ENCODE peak calls at places on chromosomes 13 and 19, in eight cellular contexts. A is neural progenitor cell, T is heart left ventricle, N is transverse colon, W is AG04450, P is right atrium auricular region, S is IMR-90, Z is thoracic aorta. M is an unnamed sample.

GRCh38 chr19:5075603-5076002 is 106.7 kb downstream of the KDM4B start:
- DNase-seq in T (no peak), S (no peak), P (no peak), A (no peak), N (no peak), Z (no peak), W (no peak), M (no peak)

GRCh38 chr13:111952814-111953213 is 114.1 kb upstream of the SOX1 start:
- DNase-seq in A (no peak), W (no peak), N (no peak), T (no peak), Z (no peak), S (no peak), P (peak), M (no peak)

GRCh38 chr13:30679483-30680330 is 55.6 kb upstream of the ALOX5AP start:
- DNase-seq in T (no peak), P (no peak), S (peak), A (peak), N (no peak), W (no peak), Z (no peak), M (peak)

GRCh38 chr13:93635687-93636086 is 409.1 kb downstream of the GPC6 start:
- DNase-seq in W (no peak), N (no peak), P (no peak), S (peak), T (no peak), A (no peak), Z (no peak), M (no peak)

GRCh38 chr13:39998166-39998565 is 342.7 kb downstream of the COG6 start:
- DNase-seq in T (no peak), W (no peak), Z (no peak), S (no peak), P (no peak), N (no peak), A (peak), M (no peak)

GRCh38 chr13:40613192-40613818 is 53.1 kb downstream of the FOXO1 start:
- DNase-seq in Z (no peak), N (peak), S (no peak), T (peak), W (no peak), A (no peak), P (no peak), M (no peak)

GRCh38 chr13:30463820-30464495 is 1.8 kb downstream of the HMGB1 start:
- DNase-seq in S (peak), A (no peak), W (no peak), N (peak), T (peak), P (peak), Z (no peak), M (no peak)

GRCh38 chr19:18775586-18776287 is 15.4 kb downstream of the COMP start:
- DNase-seq in Z (no peak), S (peak), N (no peak), A (no peak), P (no peak), T (no peak), W (no peak), M (no peak)

GRCh38 chr13:60078226-60078625 is 85.5 kb downstream of the DIAPH3 start:
- DNase-seq in A (no peak), P (no peak), N (no peak), S (no peak), Z (no peak), T (no peak), W (no peak), M (no peak)

GRCh38 chr13:84192125-84192524 is 309.9 kb upstream of the SLITRK1 start:
- DNase-seq in Z (no peak), P (no peak), N (no peak), W (peak), A (no peak), T (no peak), S (peak), M (no peak)

GRCh38 chr13:29753593-29754485 is 96.6 kb downstream of the UBL3 start:
- DNase-seq in W (no peak), A (no peak), S (peak), P (no peak), Z (no peak), N (no peak), T (no peak), M (no peak)

GRCh38 chr19:5624154-5624663 is 1.3 kb downstream of the SAFB start:
- DNase-seq in W (no peak), A (peak), S (peak), P (no peak), Z (no peak), N (peak), T (peak), M (peak)

GRCh38 chr19:16366433-16367268 is 42.0 kb downstream of the KLF2 start:
- DNase-seq in A (no peak), S (no peak), P (no peak), Z (no peak), N (no peak), W (no peak), T (no peak), M (no peak)

GRCh38 chr19:3832001-3832400 is 36.8 kb downstream of the ZFR2 start:
- DNase-seq in N (no peak), T (no peak), A (no peak), S (no peak), Z (no peak), P (no peak), W (no peak), M (no peak)

GRCh38 chr19:41997121-41997850 is 3.3 kb upstream of the ATP1A3 start:
- DNase-seq in A (peak), T (peak), N (peak), P (no peak), Z (no peak), W (no peak), S (peak), M (peak)

GRCh38 chr13:107144432-107144831 is 576.5 kb upstream of the ARGLU1 start:
- DNase-seq in A (no peak), W (no peak), N (no peak), P (no peak), T (no peak), S (peak), Z (no peak), M (no peak)

GRCh38 chr13:52785721-52786120 is 46.1 kb upstream of the CNMD start:
- DNase-seq in T (no peak), N (no peak), Z (no peak), W (no peak), S (no peak), A (no peak), P (no peak), M (no peak)

GRCh38 chr13:64819081-64819480 is 2411.1 kb downstream of the PCDH9 start:
- DNase-seq in T (no peak), P (no peak), W (no peak), S (peak), A (no peak), N (no peak), Z (no peak), M (no peak)

GRCh38 chr13:66138172-66138811 is 1091.8 kb downstream of the PCDH9 start:
- DNase-seq in W (no peak), P (no peak), N (no peak), T (no peak), Z (no peak), S (no peak), A (no peak), M (no peak)

GRCh38 chr19:11699931-11700794 is 38.6 kb downstream of the ZNF823 start:
- DNase-seq in Z (no peak), P (no peak), W (peak), A (peak), N (no peak), T (no peak), S (peak), M (no peak)

GRCh38 chr19:4985551-4985991 is 16.7 kb downstream of the KDM4B start:
- DNase-seq in W (no peak), Z (no peak), P (no peak), N (no peak), A (no peak), S (no peak), T (no peak), M (no peak)

GRCh38 chr13:80712026-80712425 is 371.1 kb upstream of the SPRY2 start:
- DNase-seq in P (no peak), S (no peak), A (no peak), Z (no peak), T (no peak), W (no peak), N (no peak), M (no peak)

GRCh38 chr13:32409561-32410440 is 18.1 kb downstream of the N4BP2L1 start:
- DNase-seq in T (peak), P (peak), Z (no peak), S (peak), A (peak), W (no peak), N (no peak), M (peak)

GRCh38 chr13:23701646-23702045 is 131.4 kb downstream of the TNFRSF19 start:
- DNase-seq in S (peak), T (peak), A (no peak), Z (no peak), W (no peak), P (peak), N (peak), M (no peak)

GRCh38 chr13:112434032-112434431 is 57.9 kb downstream of the SPACA7 start:
- DNase-seq in A (no peak), W (no peak), N (no peak), Z (no peak), P (peak), T (no peak), S (no peak), M (no peak)

GRCh38 chr19:18153555-18154134 is 682 bp downstream of the PIK3R2 start:
- DNase-seq in A (peak), P (no peak), S (no peak), N (peak), W (no peak), Z (no peak), T (peak), M (peak)

GRCh38 chr19:45451181-45451849 is 16.5 kb upstream of the FOSB start:
- DNase-seq in W (no peak), Z (no peak), A (no peak), P (no peak), T (no peak), S (peak), N (peak), M (no peak)

GRCh38 chr13:96020155-96020575 is 33.0 kb downstream of the UGGT2 start:
- DNase-seq in T (no peak), A (peak), P (no peak), S (peak), W (peak), Z (no peak), N (peak), M (peak)

GRCh38 chr19:39405930-39406655 is 554 bp upstream of the ZFP36 start:
- DNase-seq in W (no peak), A (no peak), Z (peak), S (no peak), T (no peak), N (peak), P (peak), M (no peak)

GRCh38 chr19:9306443-9306842 is 3.2 kb downstream of the ZNF699 start:
- DNase-seq in N (no peak), A (no peak), P (no peak), S (peak), Z (no peak), T (no peak), W (peak), M (no peak)

GRCh38 chr19:53881482-53882390 is at the start of gene PRKCG:
- DNase-seq in N (peak), T (peak), W (no peak), P (no peak), S (no peak), A (peak), Z (no peak), M (peak)

GRCh38 chr13:100363874-100364273 is 224.7 kb downstream of the GGACT start:
- DNase-seq in T (no peak), N (no peak), P (no peak), Z (no peak), S (peak), A (no peak), W (peak), M (no peak)

GRCh38 chr13:101739382-101740178 is 287.1 kb downstream of the ITGBL1 start:
- DNase-seq in N (no peak), A (no peak), S (no peak), W (no peak), Z (no peak), P (no peak), T (no peak), M (no peak)

GRCh38 chr13:45328661-45329105 is 12.3 kb downstream of the TPT1 start:
- DNase-seq in Z (no peak), P (no peak), W (no peak), A (no peak), N (no peak), S (peak), T (no peak), M (no peak)

DNA sequence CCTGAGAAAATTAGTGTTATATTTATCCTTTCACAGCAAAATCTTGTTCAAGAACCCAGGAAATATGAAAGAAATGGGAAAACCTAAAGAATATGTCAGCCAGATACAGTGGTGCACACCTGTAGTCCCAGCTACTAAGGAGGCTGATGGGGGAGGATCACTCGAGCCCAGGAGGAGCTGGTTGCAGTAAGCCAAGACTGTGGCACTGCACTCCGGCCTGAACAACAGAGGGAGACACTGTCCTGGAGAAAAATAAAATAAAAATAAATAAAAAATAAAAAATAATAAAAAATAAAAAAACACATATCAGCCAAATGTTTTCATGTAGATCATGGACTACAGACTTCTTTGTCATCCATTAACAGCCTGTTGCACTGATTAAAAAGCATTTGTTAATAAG is 244.8 kb upstream of the KLHL1 start:
- DNase-seq in T (no peak), P (no peak), S (no peak), N (no peak), W (no peak), Z (no peak), A (peak), M (peak)
- TF ChIP-seq CTCF in T (no peak), P (no peak), S (no peak), N (peak), W (no peak), Z (no peak), A (peak), M (no peak)

GRCh38 chr13:26221721-26222522 is at the start of gene RNF6:
- DNase-seq in N (peak), S (peak), Z (peak), A (peak), W (peak), P (peak), T (peak), M (peak)
- TF ChIP-seq CTCF in N (no peak), S (no peak), Z (no peak), A (no peak), W (no peak), P (peak), T (no peak), M (no peak)

DNA sequence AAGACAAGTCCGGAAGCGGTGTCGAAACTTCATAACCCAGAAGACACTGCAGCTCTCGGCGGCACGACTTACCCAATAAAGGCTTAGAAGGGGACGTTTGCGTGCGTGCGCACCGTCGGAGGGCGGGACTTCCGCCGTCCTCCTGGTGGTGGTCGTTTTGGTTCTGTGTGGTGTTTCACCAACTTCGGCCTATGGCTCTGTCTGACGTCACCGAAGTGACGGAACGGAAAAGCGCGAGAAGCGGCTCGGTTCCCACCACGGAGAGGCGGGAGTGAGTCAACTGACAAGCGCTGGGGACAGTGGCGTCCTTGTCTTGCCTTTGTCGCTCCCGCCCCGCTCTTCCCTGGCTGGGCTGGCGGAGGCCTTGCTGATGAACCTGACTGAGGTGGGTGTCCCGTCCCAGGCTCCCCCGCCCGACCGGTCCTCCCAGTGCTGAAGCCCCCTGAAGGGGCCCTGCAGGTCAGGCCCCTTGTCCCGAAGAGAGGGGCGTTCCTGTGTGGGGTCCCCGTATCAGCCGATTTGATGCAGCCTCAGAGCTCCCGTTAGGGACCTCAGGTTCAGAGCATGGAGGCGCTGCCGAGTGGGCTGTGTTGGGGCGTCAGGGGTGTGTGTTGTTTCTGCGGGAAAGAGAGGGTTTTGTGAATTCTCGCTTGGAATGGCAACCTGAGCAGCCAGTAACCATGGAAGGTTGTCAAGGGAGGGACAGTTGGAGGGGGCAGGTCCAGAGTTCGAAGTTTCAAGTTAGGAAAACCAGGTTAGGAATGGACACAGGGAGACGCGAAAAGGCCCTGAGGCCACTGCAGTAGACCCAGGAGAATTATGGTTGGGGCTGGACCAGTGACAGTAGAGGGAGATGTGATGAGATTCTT is at the start of gene ZNF548:
- DNase-seq in T (peak), W (peak), P (peak), A (peak), S (peak), Z (peak), N (peak), M (peak)
- TF ChIP-seq CTCF in T (no peak), W (peak), P (peak), A (peak), S (peak), Z (peak), N (peak), M (no peak)

GRCh38 chr19:40523322-40524047 is 53.2 kb upstream of the SHKBP1 start:
- DNase-seq in W (no peak), A (peak), T (peak), P (no peak), N (peak), S (peak), Z (no peak), M (peak)
- TF ChIP-seq CTCF in W (peak), A (peak), T (peak), P (peak), N (peak), S (peak), Z (peak), M (peak)

DNA sequence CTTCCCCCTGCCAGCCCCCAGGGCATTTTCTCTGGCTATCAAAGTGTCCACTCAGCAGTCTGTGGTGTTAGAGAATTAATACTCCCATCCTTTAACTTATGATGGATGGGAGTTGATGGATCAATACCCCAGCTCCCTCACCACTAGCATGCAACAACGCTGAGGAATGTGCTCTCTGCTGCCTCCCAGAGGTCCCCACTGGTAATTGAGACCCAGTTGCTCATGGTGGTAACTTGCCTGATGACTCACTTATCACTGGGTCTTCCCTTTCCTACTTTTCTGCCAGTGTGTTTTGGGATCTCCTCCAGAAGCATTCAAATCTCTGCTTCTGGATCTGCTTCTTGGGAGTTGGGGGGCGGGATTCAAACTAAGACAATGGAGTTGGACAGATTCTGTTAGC is 20.3 kb upstream of the CACNA1A start:
- DNase-seq in A (peak), T (no peak), S (peak), P (no peak), W (no peak), N (no peak), Z (no peak), M (peak)
- TF ChIP-seq CTCF in A (peak), T (no peak), S (peak), P (no peak), W (peak), N (no peak), Z (no peak), M (peak)

GRCh38 chr19:7497292-7497691 is 8.5 kb upstream of the PEX11G start:
- DNase-seq in A (peak), N (no peak), S (no peak), P (no peak), T (no peak), W (no peak), Z (no peak), M (peak)
- TF ChIP-seq CTCF in A (peak), N (peak), S (peak), P (peak), T (peak), W (peak), Z (no peak), M (peak)

GRCh38 chr19:40662925-40663711 is 27.3 kb downstream of the NUMBL start:
- DNase-seq in W (peak), P (peak), A (peak), Z (peak), N (peak), T (peak), S (peak), M (peak)
- TF ChIP-seq CTCF in W (peak), P (peak), A (peak), Z (peak), N (peak), T (peak), S (peak), M (peak)

DNA sequence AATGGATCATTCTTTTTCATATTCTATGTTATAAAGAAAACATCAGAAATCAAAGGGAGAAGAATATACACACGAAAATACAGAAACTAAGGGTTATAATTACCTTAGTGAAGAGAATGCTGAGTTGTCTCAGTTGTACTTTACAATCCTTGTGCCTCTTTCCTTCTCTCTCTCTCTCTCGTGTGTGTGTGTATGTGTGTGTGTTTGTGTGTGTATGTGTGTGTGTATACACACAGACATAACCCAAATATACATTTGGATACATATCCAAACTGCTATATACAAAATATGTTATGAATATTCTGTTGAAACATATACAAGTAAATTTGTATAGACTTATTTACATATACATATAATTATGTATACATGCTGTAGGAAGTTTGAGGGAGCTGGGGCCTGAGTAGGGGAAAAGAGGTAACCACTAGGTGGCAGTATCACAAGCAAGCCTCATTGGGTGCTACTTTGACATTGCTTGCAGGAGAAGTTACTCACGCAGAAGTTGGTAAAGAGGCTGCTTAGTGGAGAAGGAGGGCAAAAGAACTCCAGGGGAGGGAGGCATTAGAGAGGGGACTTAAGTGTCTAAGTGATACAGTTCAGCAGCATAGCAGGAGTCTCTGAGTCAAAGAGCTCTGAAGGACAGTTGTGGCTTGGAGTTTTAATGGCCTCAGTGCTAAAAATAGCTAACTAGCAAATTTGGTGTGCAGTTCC is 465.1 kb upstream of the PCDH20 start:
- DNase-seq in P (no peak), W (no peak), T (no peak), S (peak), Z (no peak), N (no peak), A (peak), M (peak)
- TF ChIP-seq CTCF in P (peak), W (peak), T (peak), S (peak), Z (no peak), N (no peak), A (peak), M (peak)

DNA sequence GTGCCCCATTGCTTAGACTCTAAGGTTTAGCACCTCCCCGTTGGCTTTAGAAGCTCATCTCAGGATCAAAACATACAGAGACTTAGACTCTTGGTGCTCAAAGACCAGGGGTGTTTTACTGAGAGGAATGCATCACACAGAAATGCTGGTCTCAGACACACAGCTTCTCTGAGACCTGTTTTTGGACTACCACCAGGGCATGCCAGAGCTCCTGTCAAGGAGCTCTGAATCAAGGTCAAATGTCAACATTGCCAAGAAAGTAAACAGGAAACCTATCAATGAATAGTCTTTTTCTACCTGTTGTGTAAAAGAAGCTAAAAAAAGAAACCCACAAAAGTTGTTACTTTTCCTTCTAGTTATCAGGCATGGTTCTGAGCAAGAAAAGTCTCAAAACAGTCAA is 149.2 kb downstream of the COL4A1 start:
- DNase-seq in A (no peak), T (no peak), N (no peak), P (peak), W (no peak), S (no peak), Z (no peak), M (no peak)
- TF ChIP-seq CTCF in A (no peak), T (no peak), N (no peak), P (no peak), W (no peak), S (no peak), Z (no peak), M (no peak)